ENCODE peak calls at places on chromosomes 4 and X, in four cellular contexts. One of them, this sample, is unnamed. For H3K9me3, the result is how much of the 10 kb centered on the place peaks cover.

GRCh38 chr4:155434904-155435303 is 58.1 kb upstream of the MAP9 start:
- DNase-seq in iPS DF 6.9: no peak
- DNase-seq in CD8-positive, alpha-beta memory T cell: no peak
- DNase-seq in aorta: no peak
- DNase-seq in this sample: no peak

GRCh38 chr4:22190855-22191254 is 242.3 kb upstream of the KCNIP4 start:
- DNase-seq in iPS DF 6.9: no peak
- DNase-seq in CD8-positive, alpha-beta memory T cell: no peak
- DNase-seq in aorta: no peak
- DNase-seq in this sample: no peak

GRCh38 chr4:155565330-155565729 is 101.3 kb upstream of the GUCY1A1 start:
- DNase-seq in iPS DF 6.9: no peak
- DNase-seq in CD8-positive, alpha-beta memory T cell: no peak
- DNase-seq in aorta: no peak
- DNase-seq in this sample: no peak

GRCh38 chrX:108456971-108457477 is 17.4 kb downstream of the COL4A5 start:
- DNase-seq in iPS DF 6.9: no peak
- DNase-seq in CD8-positive, alpha-beta memory T cell: no peak
- DNase-seq in aorta: no peak
- DNase-seq in this sample: no peak

GRCh38 chr4:37662861-37663390 is 23.2 kb downstream of the RELL1 start:
- DNase-seq in iPS DF 6.9: no peak
- DNase-seq in CD8-positive, alpha-beta memory T cell: no peak
- DNase-seq in aorta: no peak
- DNase-seq in this sample: no peak

GRCh38 chr4:2048831-2049230 is 10.3 kb upstream of the NAT8L start:
- DNase-seq in iPS DF 6.9: no peak
- DNase-seq in CD8-positive, alpha-beta memory T cell: no peak
- DNase-seq in aorta: no peak
- DNase-seq in this sample: no peak

GRCh38 chrX:9895225-9895912 is 71.8 kb upstream of the CLDN34 start:
- DNase-seq in iPS DF 6.9: no peak
- DNase-seq in CD8-positive, alpha-beta memory T cell: no peak
- DNase-seq in aorta: no peak
- DNase-seq in this sample: no peak

GRCh38 chr4:1675136-1675801 is 8.8 kb downstream of the FAM53A start:
- DNase-seq in iPS DF 6.9: no peak
- DNase-seq in CD8-positive, alpha-beta memory T cell: no peak
- DNase-seq in aorta: no peak
- DNase-seq in this sample: no peak

GRCh38 chr4:71195932-71196331 is 142.9 kb upstream of the SLC4A4 start:
- DNase-seq in iPS DF 6.9: no peak
- DNase-seq in CD8-positive, alpha-beta memory T cell: no peak
- DNase-seq in aorta: no peak
- DNase-seq in this sample: no peak

GRCh38 chr4:86965019-86965976 is 30.5 kb downstream of the AFF1 start:
- DNase-seq in iPS DF 6.9: no peak
- DNase-seq in CD8-positive, alpha-beta memory T cell: no peak
- DNase-seq in aorta: no peak
- DNase-seq in this sample: no peak

GRCh38 chr4:40199179-40199670 is 2.4 kb downstream of the RHOH start:
- DNase-seq in iPS DF 6.9: no peak
- DNase-seq in CD8-positive, alpha-beta memory T cell: peak
- DNase-seq in aorta: no peak
- DNase-seq in this sample: no peak

GRCh38 chrX:19709812-19710518 is 177.4 kb downstream of the SH3KBP1 start:
- DNase-seq in iPS DF 6.9: no peak
- DNase-seq in CD8-positive, alpha-beta memory T cell: no peak
- DNase-seq in aorta: no peak
- DNase-seq in this sample: no peak

GRCh38 chr4:12260453-12260852 is 831.8 kb upstream of the HS3ST1 start:
- DNase-seq in iPS DF 6.9: no peak
- DNase-seq in CD8-positive, alpha-beta memory T cell: no peak
- DNase-seq in aorta: no peak
- DNase-seq in this sample: no peak
- H3K9me3 ChIP-seq in iPS DF 6.9: under half
- H3K9me3 ChIP-seq in CD8-positive, alpha-beta memory T cell: under half
- H3K9me3 ChIP-seq in aorta: under half
- H3K9me3 ChIP-seq in this sample: under half

DNA sequence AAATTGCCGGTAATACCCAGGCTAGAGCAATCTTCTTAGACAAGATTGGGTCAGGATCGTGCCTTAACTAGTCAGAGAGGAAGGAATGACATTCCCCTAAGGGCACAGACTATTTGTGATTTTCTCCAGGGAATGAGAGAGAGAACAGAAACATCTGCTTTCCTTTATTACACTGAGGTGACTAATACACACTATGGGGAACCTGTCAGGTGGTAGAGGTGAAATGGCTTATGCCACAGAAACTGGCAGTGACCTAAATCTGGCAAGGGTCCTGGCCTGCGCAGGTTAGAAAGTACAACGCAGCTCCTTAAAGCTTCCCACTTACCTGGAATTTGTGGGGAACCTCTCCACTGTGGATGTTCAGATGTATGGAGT is 16.6 kb upstream of the HPGD start:
- DNase-seq in iPS DF 6.9: no peak
- DNase-seq in CD8-positive, alpha-beta memory T cell: no peak
- DNase-seq in aorta: no peak
- DNase-seq in this sample: no peak
- H3K27ac ChIP-seq in iPS DF 6.9: no peak
- H3K27ac ChIP-seq in CD8-positive, alpha-beta memory T cell: no peak
- H3K27ac ChIP-seq in aorta: no peak
- H3K27ac ChIP-seq in this sample: no peak

GRCh38 chrX:131778269-131779218 is 234.7 kb downstream of the OR13H1 start:
- DNase-seq in iPS DF 6.9: no peak
- DNase-seq in CD8-positive, alpha-beta memory T cell: peak
- DNase-seq in aorta: peak
- DNase-seq in this sample: no peak
- H3K4me3 ChIP-seq in iPS DF 6.9: no peak
- H3K4me3 ChIP-seq in CD8-positive, alpha-beta memory T cell: no peak
- H3K4me3 ChIP-seq in aorta: no peak
- H3K4me3 ChIP-seq in this sample: peak

DNA sequence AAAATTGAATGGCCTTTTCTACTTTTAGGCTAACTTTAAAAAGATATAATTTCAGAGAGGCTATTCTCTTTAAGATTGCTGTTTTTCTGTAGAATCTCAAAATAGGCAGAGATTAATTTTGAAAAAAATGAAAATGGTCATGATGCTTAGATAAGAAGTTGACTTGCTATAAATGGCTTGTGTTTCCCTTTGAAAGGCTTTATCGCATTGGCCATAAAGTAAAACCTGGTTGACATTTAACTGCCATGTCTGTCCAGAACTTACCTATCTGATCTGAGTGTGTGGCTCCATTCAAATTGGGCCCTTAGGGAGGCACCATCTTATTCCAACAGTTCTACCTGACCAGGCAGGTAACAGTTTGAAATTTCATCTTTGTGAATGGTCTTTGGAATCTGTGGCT is 56.1 kb downstream of the AFF2 start:
- DNase-seq in iPS DF 6.9: no peak
- DNase-seq in CD8-positive, alpha-beta memory T cell: no peak
- DNase-seq in aorta: no peak
- DNase-seq in this sample: no peak
- H3K9me3 ChIP-seq in iPS DF 6.9: under half
- H3K9me3 ChIP-seq in CD8-positive, alpha-beta memory T cell: under half
- H3K9me3 ChIP-seq in aorta: under half
- H3K9me3 ChIP-seq in this sample: under half

GRCh38 chr4:123674752-123675151 is 278.2 kb downstream of the SPRY1 start:
- DNase-seq in iPS DF 6.9: no peak
- DNase-seq in CD8-positive, alpha-beta memory T cell: no peak
- DNase-seq in aorta: no peak
- DNase-seq in this sample: no peak

GRCh38 chr4:123676550-123677229 is 280.1 kb downstream of the SPRY1 start:
- DNase-seq in iPS DF 6.9: no peak
- DNase-seq in CD8-positive, alpha-beta memory T cell: no peak
- DNase-seq in aorta: no peak
- DNase-seq in this sample: no peak

GRCh38 chr4:123673971-123674370 is 277.4 kb downstream of the SPRY1 start:
- DNase-seq in iPS DF 6.9: no peak
- DNase-seq in CD8-positive, alpha-beta memory T cell: no peak
- DNase-seq in aorta: no peak
- DNase-seq in this sample: no peak

GRCh38 chr4:123671633-123672404 is 275.2 kb downstream of the SPRY1 start:
- DNase-seq in iPS DF 6.9: no peak
- DNase-seq in CD8-positive, alpha-beta memory T cell: no peak
- DNase-seq in aorta: no peak
- DNase-seq in this sample: no peak

DNA sequence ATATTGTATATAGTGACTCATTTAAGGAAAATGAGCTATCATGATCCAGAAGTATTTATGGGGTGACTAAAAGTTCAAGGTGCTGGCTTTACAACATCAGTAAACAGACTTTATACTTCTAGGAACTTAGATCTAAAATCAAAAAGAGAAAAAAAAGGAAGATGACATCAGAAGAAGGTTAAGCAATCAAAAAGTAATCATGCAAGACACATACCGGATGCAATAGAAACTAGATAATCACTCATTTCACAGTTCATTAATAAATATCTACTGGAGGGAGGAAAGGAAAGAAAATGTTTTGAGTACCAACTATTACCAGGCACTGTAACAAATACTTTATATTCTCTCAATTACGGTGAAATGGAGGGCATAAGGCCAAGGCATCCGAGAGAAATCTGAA is 276.4 kb downstream of the SPRY1 start:
- DNase-seq in iPS DF 6.9: no peak
- DNase-seq in CD8-positive, alpha-beta memory T cell: no peak
- DNase-seq in aorta: no peak
- DNase-seq in this sample: no peak
- H3K27ac ChIP-seq in iPS DF 6.9: no peak
- H3K27ac ChIP-seq in CD8-positive, alpha-beta memory T cell: no peak
- H3K27ac ChIP-seq in aorta: no peak
- H3K27ac ChIP-seq in this sample: peak

GRCh38 chr4:41540687-41541086 is 2.7 kb downstream of the LIMCH1 start:
- DNase-seq in iPS DF 6.9: no peak
- DNase-seq in CD8-positive, alpha-beta memory T cell: no peak
- DNase-seq in aorta: no peak
- DNase-seq in this sample: no peak

GRCh38 chr4:41545238-41545637 is 7.3 kb downstream of the LIMCH1 start:
- DNase-seq in iPS DF 6.9: no peak
- DNase-seq in CD8-positive, alpha-beta memory T cell: no peak
- DNase-seq in aorta: no peak
- DNase-seq in this sample: no peak

GRCh38 chr4:41539711-41540110 is 1.8 kb downstream of the LIMCH1 start:
- DNase-seq in iPS DF 6.9: no peak
- DNase-seq in CD8-positive, alpha-beta memory T cell: no peak
- DNase-seq in aorta: no peak
- DNase-seq in this sample: no peak

GRCh38 chr4:41541697-41542096 is 3.7 kb downstream of the LIMCH1 start:
- DNase-seq in iPS DF 6.9: no peak
- DNase-seq in CD8-positive, alpha-beta memory T cell: no peak
- DNase-seq in aorta: peak
- DNase-seq in this sample: no peak

GRCh38 chr4:41542526-41543270 is 4.7 kb downstream of the LIMCH1 start:
- DNase-seq in iPS DF 6.9: no peak
- DNase-seq in CD8-positive, alpha-beta memory T cell: no peak
- DNase-seq in aorta: no peak
- DNase-seq in this sample: no peak
- H3K4me3 ChIP-seq in iPS DF 6.9: no peak
- H3K4me3 ChIP-seq in CD8-positive, alpha-beta memory T cell: no peak
- H3K4me3 ChIP-seq in aorta: no peak
- H3K4me3 ChIP-seq in this sample: no peak

GRCh38 chr4:148857234-148857972 is 415.2 kb upstream of the NR3C2 start:
- DNase-seq in iPS DF 6.9: no peak
- DNase-seq in CD8-positive, alpha-beta memory T cell: no peak
- DNase-seq in aorta: no peak
- DNase-seq in this sample: no peak

GRCh38 chr4:148854203-148854602 is 412.0 kb upstream of the NR3C2 start:
- DNase-seq in iPS DF 6.9: no peak
- DNase-seq in CD8-positive, alpha-beta memory T cell: no peak
- DNase-seq in aorta: no peak
- DNase-seq in this sample: no peak

GRCh38 chr4:148852092-148852699 is 410.0 kb upstream of the NR3C2 start:
- DNase-seq in iPS DF 6.9: no peak
- DNase-seq in CD8-positive, alpha-beta memory T cell: no peak
- DNase-seq in aorta: no peak
- DNase-seq in this sample: no peak

DNA sequence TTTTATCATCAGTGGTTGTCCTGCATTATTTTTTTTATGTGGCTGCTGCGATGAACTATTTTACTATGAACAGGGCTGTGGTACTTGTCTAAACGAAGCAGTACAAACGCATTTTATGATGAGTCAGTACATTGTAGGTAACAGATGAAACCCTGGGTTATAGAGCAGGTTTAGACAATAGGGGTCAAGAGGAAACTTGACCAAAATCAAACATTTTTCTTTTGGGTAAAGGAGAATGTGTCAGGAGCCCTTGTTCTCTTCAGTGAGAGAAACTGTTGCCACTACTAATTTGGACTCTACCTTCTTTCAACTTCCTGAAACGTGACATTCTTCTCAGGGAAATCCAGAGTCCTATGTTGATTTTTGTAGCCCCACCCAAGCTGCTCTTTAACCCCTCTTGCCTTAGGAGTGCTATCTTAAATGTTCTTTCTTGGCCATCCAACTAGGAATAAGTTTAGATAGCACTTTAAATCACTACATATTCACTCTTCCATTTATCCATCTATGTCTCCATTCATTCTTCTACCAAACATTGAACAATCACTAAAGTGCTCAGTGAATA is 415.8 kb upstream of the NR3C2 start:
- DNase-seq in iPS DF 6.9: no peak
- DNase-seq in CD8-positive, alpha-beta memory T cell: no peak
- DNase-seq in aorta: no peak
- DNase-seq in this sample: no peak
- H3K9me3 ChIP-seq in iPS DF 6.9: under half
- H3K9me3 ChIP-seq in CD8-positive, alpha-beta memory T cell: under half
- H3K9me3 ChIP-seq in aorta: under half
- H3K9me3 ChIP-seq in this sample: under half

DNA sequence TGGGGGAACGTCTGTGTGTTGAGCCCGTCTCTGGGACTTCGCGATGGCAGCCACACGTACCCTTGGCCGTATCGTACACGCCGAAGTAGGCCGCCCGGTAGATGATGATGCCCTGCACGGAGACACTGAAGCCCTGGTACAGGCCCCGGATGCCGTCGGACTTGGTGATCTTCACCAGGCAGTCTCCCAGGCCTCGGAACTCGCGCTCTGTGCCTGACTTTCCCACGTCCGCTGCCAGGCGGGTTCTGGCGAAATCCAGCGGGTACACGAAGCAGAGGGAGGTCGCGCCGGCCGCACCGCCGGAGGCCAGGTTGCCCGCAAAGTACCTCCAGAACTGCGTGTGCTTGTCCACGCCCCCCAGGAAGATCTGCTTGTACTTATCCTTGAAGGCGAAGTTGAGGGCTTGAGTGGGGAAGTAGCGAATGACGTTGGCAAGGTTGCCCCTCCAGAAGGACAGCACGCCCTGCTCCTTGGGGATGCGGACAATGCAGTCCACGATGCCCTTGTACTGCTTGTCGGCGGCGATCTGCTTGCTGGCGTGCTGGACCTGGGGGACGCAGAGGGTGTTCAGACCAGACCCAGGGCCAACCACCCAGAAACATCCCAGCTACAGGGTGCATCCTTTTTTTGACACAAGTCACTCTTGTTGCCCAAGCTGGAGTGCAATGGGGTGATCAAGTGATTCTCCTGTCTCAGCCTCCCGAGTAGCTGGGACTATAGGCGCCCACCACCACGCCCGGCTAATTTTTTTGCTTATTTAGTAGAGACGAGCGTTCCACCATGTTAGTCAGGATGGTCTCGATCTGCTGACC is 2.5 kb downstream of the SLC25A6 start:
- DNase-seq in iPS DF 6.9: no peak
- DNase-seq in CD8-positive, alpha-beta memory T cell: no peak
- DNase-seq in aorta: peak
- DNase-seq in this sample: peak
- H3K27ac ChIP-seq in iPS DF 6.9: no peak
- H3K27ac ChIP-seq in CD8-positive, alpha-beta memory T cell: no peak
- H3K27ac ChIP-seq in aorta: no peak
- H3K27ac ChIP-seq in this sample: no peak

GRCh38 chr4:159106636-159107035 is 3.8 kb downstream of the RAPGEF2 start:
- DNase-seq in iPS DF 6.9: no peak
- DNase-seq in CD8-positive, alpha-beta memory T cell: no peak
- DNase-seq in aorta: no peak
- DNase-seq in this sample: no peak
- H3K4me3 ChIP-seq in iPS DF 6.9: no peak
- H3K4me3 ChIP-seq in CD8-positive, alpha-beta memory T cell: no peak
- H3K4me3 ChIP-seq in aorta: peak
- H3K4me3 ChIP-seq in this sample: peak

This sample was measured in breast epithelium.